ENCODE peak calls at places on chromosomes 5 and 9, in six cellular contexts. One of them, this sample, is unnamed.
A peak's percentile ranks its signal among the peaks of the same experiment; 100 is the strongest.

GRCh38 chr9:29449294-29449693 is 1876.0 kb upstream of the C9orf72 start:
- DNase-seq in T-helper 2 cell: no peak
- DNase-seq in cerebellum: no peak
- DNase-seq in H9: no peak
- DNase-seq in SJSA1: no peak
- DNase-seq in left cardiac atrium: no peak
- DNase-seq in this sample: no peak

GRCh38 chr9:108269421-108269820 is 586.4 kb downstream of the ACTL7B start:
- DNase-seq in cerebellum: no peak
- DNase-seq in left cardiac atrium: no peak
- DNase-seq in SJSA1: no peak
- DNase-seq in T-helper 2 cell: no peak
- DNase-seq in H9: no peak
- DNase-seq in this sample: no peak

GRCh38 chr5:77076961-77077820 is 9.9 kb downstream of the ZBED3 start:
- DNase-seq in cerebellum: peak; percentile 77
- DNase-seq in T-helper 2 cell: peak; percentile 12
- DNase-seq in H9: peak; percentile 83
- DNase-seq in left cardiac atrium: peak; percentile 78
- DNase-seq in SJSA1: no peak
- DNase-seq in this sample: peak; percentile 12

GRCh38 chr9:77793909-77794308 is 145.8 kb upstream of the GNA14 start:
- DNase-seq in cerebellum: no peak
- DNase-seq in H9: no peak
- DNase-seq in left cardiac atrium: no peak
- DNase-seq in T-helper 2 cell: no peak
- DNase-seq in SJSA1: peak; percentile 54
- DNase-seq in this sample: no peak

GRCh38 chr9:3467593-3468219 is 58.1 kb downstream of the RFX3 start:
- DNase-seq in T-helper 2 cell: peak; percentile 26
- DNase-seq in left cardiac atrium: peak; percentile 60
- DNase-seq in SJSA1: peak; percentile 7
- DNase-seq in H9: peak; percentile 64
- DNase-seq in cerebellum: peak; percentile 45
- DNase-seq in this sample: peak; percentile 25

GRCh38 chr5:55519001-55519400 is 15.8 kb downstream of the PLPP1 start:
- DNase-seq in cerebellum: no peak
- DNase-seq in SJSA1: no peak
- DNase-seq in T-helper 2 cell: no peak
- DNase-seq in H9: no peak
- DNase-seq in left cardiac atrium: no peak
- DNase-seq in this sample: no peak

GRCh38 chr9:99299214-99300102 is 77.4 kb downstream of the SEC61B start:
- DNase-seq in cerebellum: peak; percentile 15
- DNase-seq in left cardiac atrium: no peak
- DNase-seq in SJSA1: peak; percentile 40
- DNase-seq in H9: no peak
- DNase-seq in T-helper 2 cell: no peak
- DNase-seq in this sample: no peak

GRCh38 chr5:174533127-174533453 is 191.3 kb upstream of the MSX2 start:
- DNase-seq in cerebellum: no peak
- DNase-seq in SJSA1: no peak
- DNase-seq in left cardiac atrium: no peak
- DNase-seq in T-helper 2 cell: no peak
- DNase-seq in H9: no peak
- DNase-seq in this sample: no peak

GRCh38 chr9:12511726-12512125 is 181.5 kb upstream of the TYRP1 start:
- DNase-seq in H9: no peak
- DNase-seq in cerebellum: no peak
- DNase-seq in left cardiac atrium: no peak
- DNase-seq in SJSA1: no peak
- DNase-seq in T-helper 2 cell: no peak
- DNase-seq in this sample: no peak

GRCh38 chr5:157265714-157266285 is at the start of gene CYFIP2:
- DNase-seq in SJSA1: peak; percentile 32
- DNase-seq in cerebellum: peak; percentile 88
- DNase-seq in left cardiac atrium: peak; percentile 60
- DNase-seq in T-helper 2 cell: peak; percentile 84
- DNase-seq in H9: peak; percentile 85
- DNase-seq in this sample: peak; percentile 77

GRCh38 chr5:38013107-38013506 is 173.3 kb upstream of the GDNF start:
- DNase-seq in T-helper 2 cell: no peak
- DNase-seq in SJSA1: no peak
- DNase-seq in left cardiac atrium: no peak
- DNase-seq in H9: no peak
- DNase-seq in cerebellum: no peak
- DNase-seq in this sample: no peak

GRCh38 chr5:144433893-144434292 is 263.2 kb downstream of the KCTD16 start:
- DNase-seq in H9: no peak
- DNase-seq in SJSA1: no peak
- DNase-seq in T-helper 2 cell: no peak
- DNase-seq in left cardiac atrium: no peak
- DNase-seq in cerebellum: no peak
- DNase-seq in this sample: no peak

This sample was measured in T follicular helper cell.